ENCODE peak calls at places on chromosomes 1 and 21, in five cellular contexts. J, I, E, V and L are unnamed samples.

GRCh38 chr1:164092603-164093353 is 466.2 kb upstream of the PBX1 start:
- DNase-seq in J (no peak), I (no peak), E (no peak), V (no peak), L (no peak)

GRCh38 chr1:44854985-44855384 is 11.9 kb upstream of the PTCH2 start:
- DNase-seq in J (no peak), I (no peak), E (no peak), V (no peak), L (no peak)

GRCh38 chr1:80656011-80656627 is 1144.6 kb upstream of the ADGRL2 start:
- DNase-seq in J (no peak), I (no peak), E (no peak), V (peak), L (peak)

GRCh38 chr1:62782197-62782886 is 1.6 kb upstream of the ATG4C start:
- DNase-seq in J (no peak), I (peak), E (no peak), V (no peak), L (no peak)

GRCh38 chr1:205567716-205568115 is 63.2 kb downstream of the CDK18 start:
- DNase-seq in J (no peak), I (no peak), E (no peak), V (no peak), L (no peak)

GRCh38 chr1:45381243-45381642 is 41.0 kb upstream of the MUTYH start:
- DNase-seq in J (no peak), I (no peak), E (no peak), V (no peak), L (peak)

GRCh38 chr1:224700915-224701531 is 84.9 kb downstream of the CNIH3 start:
- DNase-seq in J (no peak), I (peak), E (no peak), V (peak), L (no peak)

GRCh38 chr1:215888159-215888558 is 321.1 kb downstream of the KCTD3 start:
- DNase-seq in J (no peak), I (no peak), E (no peak), V (peak), L (no peak)

GRCh38 chr1:185244015-185244747 is 72.9 kb downstream of the IVNS1ABP start:
- DNase-seq in J (peak), I (peak), E (no peak), V (peak), L (peak)

GRCh38 chr21:46078984-46079356 is 18.9 kb upstream of the COL6A2 start:
- DNase-seq in J (no peak), I (no peak), E (no peak), V (no peak), L (no peak)

GRCh38 chr1:67921725-67922489 is 88.6 kb upstream of the GNG12 start:
- DNase-seq in J (no peak), I (no peak), E (no peak), V (no peak), L (peak)

GRCh38 chr1:244735404-244735803 is 82.5 kb downstream of the DESI2 start:
- DNase-seq in J (no peak), I (no peak), E (no peak), V (no peak), L (no peak)

GRCh38 chr1:170714163-170714562 is 50.2 kb downstream of the PRRX1 start:
- DNase-seq in J (no peak), I (peak), E (no peak), V (no peak), L (no peak)

GRCh38 chr1:183030053-183030452 is 6.8 kb downstream of the LAMC1 start:
- DNase-seq in J (no peak), I (peak), E (peak), V (no peak), L (no peak)

GRCh38 chr1:86868477-86868876 is 45.4 kb downstream of the SELENOF start:
- DNase-seq in J (no peak), I (no peak), E (no peak), V (peak), L (no peak)

GRCh38 chr1:201149400-201149799 is 4.9 kb downstream of the TMEM9 start:
- DNase-seq in J (no peak), I (peak), E (no peak), V (peak), L (peak)

GRCh38 chr1:112247036-112247597 is 148.9 kb upstream of the CTTNBP2NL start:
- DNase-seq in J (no peak), I (no peak), E (no peak), V (no peak), L (no peak)

GRCh38 chr1:1600861-1601563 is 1.1 kb upstream of the FNDC10 start:
- DNase-seq in J (no peak), I (no peak), E (no peak), V (no peak), L (no peak)

GRCh38 chr1:156908541-156908940 is 11.9 kb upstream of the LRRC71 start:
- DNase-seq in J (no peak), I (no peak), E (no peak), V (no peak), L (no peak)

GRCh38 chr1:111516008-111516535 is 12.6 kb upstream of the ADORA3 start:
- DNase-seq in J (no peak), I (no peak), E (no peak), V (peak), L (peak)

GRCh38 chr21:44653123-44653522 is 1.3 kb downstream of the KRTAP12-4 start:
- DNase-seq in J (no peak), I (peak), E (no peak), V (no peak), L (no peak)

GRCh38 chr1:8408151-8408839 is 90.4 kb downstream of the SLC45A1 start:
- DNase-seq in J (no peak), I (no peak), E (peak), V (no peak), L (no peak)

GRCh38 chr21:31866077-31866511 is 6.7 kb upstream of the HUNK start:
- DNase-seq in J (peak), I (peak), E (peak), V (peak), L (peak)

GRCh38 chr1:63662846-63663245 is 69.6 kb downstream of the PGM1 start:
- DNase-seq in J (no peak), I (peak), E (no peak), V (peak), L (peak)

GRCh38 chr1:155277896-155278688 is 829 bp downstream of the HCN3 start:
- DNase-seq in J (peak), I (peak), E (peak), V (peak), L (peak)

GRCh38 chr1:6412896-6413295 is 6.8 kb downstream of the HES2 start:
- DNase-seq in J (no peak), I (no peak), E (peak), V (no peak), L (no peak)

GRCh38 chr1:1910651-1911389 is 4.2 kb upstream of the CALML6 start:
- DNase-seq in J (no peak), I (no peak), E (no peak), V (no peak), L (no peak)

GRCh38 chr1:221740941-221741363 is 937 bp downstream of the DUSP10 start:
- DNase-seq in J (peak), I (no peak), E (peak), V (no peak), L (peak)

GRCh38 chr1:217469983-217470382 is 160.9 kb downstream of the GPATCH2 start:
- DNase-seq in J (no peak), I (no peak), E (no peak), V (no peak), L (no peak)

GRCh38 chr1:239308701-239309333 is 77.6 kb upstream of the CHRM3 start:
- DNase-seq in J (no peak), I (no peak), E (no peak), V (no peak), L (peak)

GRCh38 chr1:183989078-183989577 is 48.4 kb downstream of the COLGALT2 start:
- DNase-seq in J (no peak), I (peak), E (no peak), V (peak), L (peak)

GRCh38 chr1:78095618-78096416 is 50.1 kb downstream of the GIPC2 start:
- DNase-seq in J (no peak), I (peak), E (no peak), V (no peak), L (peak)

GRCh38 chr1:174159253-174160108 is at the start of gene RABGAP1L:
- DNase-seq in J (peak), I (peak), E (peak), V (peak), L (peak)

GRCh38 chr1:42975038-42975437 is 16.4 kb upstream of the SLC2A1 start:
- DNase-seq in J (no peak), I (no peak), E (no peak), V (no peak), L (no peak)

GRCh38 chr1:201125805-201126204 is 1.2 kb downstream of the ASCL5 start:
- DNase-seq in J (no peak), I (no peak), E (no peak), V (no peak), L (no peak)